ENCODE peak calls at places on chromosomes 5 and 9, in four cellular contexts. One of them, this sample, is unnamed.
A peak's percentile ranks its signal among the peaks of the same experiment; 100 is the strongest.

GRCh38 chr5:172641359-172642045 is 439 bp downstream of the NEURL1B start:
- DNase-seq in sigmoid colon: peak; percentile 74
- DNase-seq in IMR-90: no peak
- DNase-seq in hepatocyte: no peak
- DNase-seq in this sample: peak; percentile 63

GRCh38 chr9:32954642-32955041 is 46.8 kb downstream of the APTX start:
- DNase-seq in sigmoid colon: no peak
- DNase-seq in IMR-90: peak; percentile 63
- DNase-seq in hepatocyte: no peak
- DNase-seq in this sample: no peak

GRCh38 chr5:176822426-176823075 is 12.2 kb downstream of the UNC5A start:
- DNase-seq in sigmoid colon: no peak
- DNase-seq in IMR-90: no peak
- DNase-seq in hepatocyte: peak; percentile 47
- DNase-seq in this sample: no peak

GRCh38 chr5:133531634-133532033 is 80.7 kb downstream of the FSTL4 start:
- DNase-seq in sigmoid colon: no peak
- DNase-seq in IMR-90: peak; percentile 17
- DNase-seq in hepatocyte: no peak
- DNase-seq in this sample: no peak

GRCh38 chr9:278651-279050 is 64.0 kb downstream of the DOCK8 start:
- DNase-seq in sigmoid colon: no peak
- DNase-seq in IMR-90: no peak
- DNase-seq in hepatocyte: no peak
- DNase-seq in this sample: no peak

GRCh38 chr5:77133061-77133758 is 46.1 kb upstream of the ZBED3 start:
- DNase-seq in sigmoid colon: peak; percentile 82
- DNase-seq in IMR-90: peak; percentile 97
- DNase-seq in hepatocyte: peak; percentile 66
- DNase-seq in this sample: no peak

GRCh38 chr9:22035591-22036011 is 26.5 kb upstream of the CDKN2B start:
- DNase-seq in sigmoid colon: no peak
- DNase-seq in IMR-90: no peak
- DNase-seq in hepatocyte: no peak
- DNase-seq in this sample: no peak

GRCh38 chr9:37676411-37676830 is 25.7 kb downstream of the FRMPD1 start:
- DNase-seq in sigmoid colon: no peak
- DNase-seq in IMR-90: no peak
- DNase-seq in hepatocyte: no peak
- DNase-seq in this sample: no peak

GRCh38 chr9:130167927-130168326 is 4.3 kb upstream of the NCS1 start:
- DNase-seq in sigmoid colon: no peak
- DNase-seq in IMR-90: no peak
- DNase-seq in hepatocyte: peak; percentile 3
- DNase-seq in this sample: no peak

GRCh38 chr5:9082996-9083395 is 462.9 kb downstream of the SEMA5A start:
- DNase-seq in sigmoid colon: no peak
- DNase-seq in IMR-90: peak; percentile 18
- DNase-seq in hepatocyte: no peak
- DNase-seq in this sample: no peak

GRCh38 chr5:93580387-93581100 is 475 bp downstream of the NR2F1-AS1 start:
- DNase-seq in sigmoid colon: peak; percentile 73
- DNase-seq in IMR-90: peak; percentile 63
- DNase-seq in hepatocyte: no peak
- DNase-seq in this sample: no peak

GRCh38 chr5:176846335-176847140 is 36.2 kb downstream of the UNC5A start:
- DNase-seq in sigmoid colon: no peak
- DNase-seq in IMR-90: no peak
- DNase-seq in hepatocyte: peak; percentile 26
- DNase-seq in this sample: no peak

GRCh38 chr5:141392429-141393198 is at the start of gene PCDHGA8:
- DNase-seq in sigmoid colon: no peak
- DNase-seq in IMR-90: peak; percentile 49
- DNase-seq in hepatocyte: no peak
- DNase-seq in this sample: no peak

GRCh38 chr5:175873090-175873454 is 1.7 kb downstream of the CPLX2 start:
- DNase-seq in sigmoid colon: no peak
- DNase-seq in IMR-90: no peak
- DNase-seq in hepatocyte: peak; percentile 18
- DNase-seq in this sample: no peak

GRCh38 chr5:1563051-1563461 is 39.3 kb upstream of the LPCAT1 start:
- DNase-seq in sigmoid colon: no peak
- DNase-seq in IMR-90: no peak
- DNase-seq in hepatocyte: no peak
- DNase-seq in this sample: no peak

GRCh38 chr5:154366353-154366752 is 79.4 kb upstream of the SAP30L start:
- DNase-seq in sigmoid colon: no peak
- DNase-seq in IMR-90: peak; percentile 82
- DNase-seq in hepatocyte: no peak
- DNase-seq in this sample: no peak

GRCh38 chr5:24110019-24110615 is 534.7 kb downstream of the CDH10 start:
- DNase-seq in sigmoid colon: no peak
- DNase-seq in IMR-90: no peak
- DNase-seq in hepatocyte: peak; percentile 18
- DNase-seq in this sample: no peak

GRCh38 chr5:57316798-57317327 is 143.0 kb downstream of the GPBP1 start:
- DNase-seq in sigmoid colon: no peak
- DNase-seq in IMR-90: peak; percentile 100
- DNase-seq in hepatocyte: peak; percentile 74
- DNase-seq in this sample: no peak

GRCh38 chr5:180350711-180351110 is 2.4 kb downstream of the GFPT2 start:
- DNase-seq in sigmoid colon: no peak
- DNase-seq in IMR-90: no peak
- DNase-seq in hepatocyte: no peak
- DNase-seq in this sample: no peak

GRCh38 chr9:15696979-15697378 is 144.1 kb downstream of the CCDC171 start:
- DNase-seq in sigmoid colon: no peak
- DNase-seq in IMR-90: peak; percentile 36
- DNase-seq in hepatocyte: no peak
- DNase-seq in this sample: no peak

GRCh38 chr9:36664806-36665205 is 92.1 kb downstream of the MELK start:
- DNase-seq in sigmoid colon: no peak
- DNase-seq in IMR-90: no peak
- DNase-seq in hepatocyte: no peak
- DNase-seq in this sample: no peak

GRCh38 chr5:175749591-175749990 is 91.7 kb downstream of the HRH2 start:
- DNase-seq in sigmoid colon: no peak
- DNase-seq in IMR-90: no peak
- DNase-seq in hepatocyte: no peak
- DNase-seq in this sample: no peak

GRCh38 chr5:128084228-128085167 is 932 bp downstream of the SLC12A2 start:
- DNase-seq in sigmoid colon: peak; percentile 78
- DNase-seq in IMR-90: peak; percentile 37
- DNase-seq in hepatocyte: peak; percentile 51
- DNase-seq in this sample: peak; percentile 75

GRCh38 chr5:170280090-170280493 is 17.5 kb downstream of the LCP2 start:
- DNase-seq in sigmoid colon: peak; percentile 84
- DNase-seq in IMR-90: no peak
- DNase-seq in hepatocyte: no peak
- DNase-seq in this sample: no peak

GRCh38 chr5:113489299-113489698 is 1.0 kb upstream of the MCC start:
- DNase-seq in sigmoid colon: no peak
- DNase-seq in IMR-90: peak; percentile 99
- DNase-seq in hepatocyte: peak; percentile 57
- DNase-seq in this sample: no peak

GRCh38 chr5:96742519-96742918 is 65.2 kb downstream of the ERAP1 start:
- DNase-seq in sigmoid colon: no peak
- DNase-seq in IMR-90: no peak
- DNase-seq in hepatocyte: no peak
- DNase-seq in this sample: no peak

GRCh38 chr5:96745844-96746531 is 61.8 kb downstream of the ERAP1 start:
- DNase-seq in sigmoid colon: no peak
- DNase-seq in IMR-90: peak; percentile 39
- DNase-seq in hepatocyte: peak; percentile 23
- DNase-seq in this sample: no peak

GRCh38 chr5:96745025-96745424 is 62.7 kb downstream of the ERAP1 start:
- DNase-seq in sigmoid colon: no peak
- DNase-seq in IMR-90: no peak
- DNase-seq in hepatocyte: no peak
- DNase-seq in this sample: no peak

GRCh38 chr5:96743065-96743768 is 64.5 kb downstream of the ERAP1 start:
- DNase-seq in sigmoid colon: peak; percentile 58
- DNase-seq in IMR-90: peak; percentile 61
- DNase-seq in hepatocyte: no peak
- DNase-seq in this sample: no peak

GRCh38 chr5:96743805-96744559 is 63.8 kb downstream of the ERAP1 start:
- DNase-seq in sigmoid colon: no peak
- DNase-seq in IMR-90: no peak
- DNase-seq in hepatocyte: no peak
- DNase-seq in this sample: no peak
- H3K27ac ChIP-seq in sigmoid colon: peak overlapping the region; percentile 66
- H3K27ac ChIP-seq in IMR-90: no peak overlapping the region
- H3K27ac ChIP-seq in hepatocyte: peak overlapping the region; percentile 51
- H3K27ac ChIP-seq in this sample: no peak overlapping the region

GRCh38 chr9:132877818-132878694 is at the start of gene AK8:
- DNase-seq in sigmoid colon: peak; percentile 86
- DNase-seq in IMR-90: peak; percentile 66
- DNase-seq in hepatocyte: peak; percentile 92
- DNase-seq in this sample: peak; percentile 88
- H3K27ac ChIP-seq in sigmoid colon: peak within 1 kb of the TSS; percentile 88
- H3K27ac ChIP-seq in IMR-90: peak within 1 kb of the TSS; percentile 81
- H3K27ac ChIP-seq in hepatocyte: peak within 1 kb of the TSS; percentile 90
- H3K27ac ChIP-seq in this sample: peak within 1 kb of the TSS; percentile 87

GRCh38 chr9:93379051-93379450 is 72.4 kb upstream of the FAM120A start:
- DNase-seq in sigmoid colon: no peak
- DNase-seq in IMR-90: no peak
- DNase-seq in hepatocyte: no peak
- DNase-seq in this sample: no peak
- H3K27ac ChIP-seq in sigmoid colon: no peak overlapping the region
- H3K27ac ChIP-seq in IMR-90: no peak overlapping the region
- H3K27ac ChIP-seq in hepatocyte: no peak overlapping the region
- H3K27ac ChIP-seq in this sample: no peak overlapping the region

GRCh38 chr5:157109744-157110143 is 900 bp upstream of the HAVCR2 start:
- DNase-seq in sigmoid colon: no peak
- DNase-seq in IMR-90: no peak
- DNase-seq in hepatocyte: no peak
- DNase-seq in this sample: no peak
- H3K27ac ChIP-seq in sigmoid colon: peak overlapping the region; percentile 51
- H3K27ac ChIP-seq in IMR-90: no peak overlapping the region
- H3K27ac ChIP-seq in hepatocyte: no peak overlapping the region
- H3K27ac ChIP-seq in this sample: peak overlapping the region; percentile 79

GRCh38 chr5:116448450-116448849 is 126.2 kb downstream of the SEMA6A start:
- DNase-seq in sigmoid colon: no peak
- DNase-seq in IMR-90: no peak
- DNase-seq in hepatocyte: no peak
- DNase-seq in this sample: no peak
- H3K27ac ChIP-seq in sigmoid colon: no peak overlapping the region
- H3K27ac ChIP-seq in IMR-90: no peak overlapping the region
- H3K27ac ChIP-seq in hepatocyte: no peak overlapping the region
- H3K27ac ChIP-seq in this sample: no peak overlapping the region

DNA sequence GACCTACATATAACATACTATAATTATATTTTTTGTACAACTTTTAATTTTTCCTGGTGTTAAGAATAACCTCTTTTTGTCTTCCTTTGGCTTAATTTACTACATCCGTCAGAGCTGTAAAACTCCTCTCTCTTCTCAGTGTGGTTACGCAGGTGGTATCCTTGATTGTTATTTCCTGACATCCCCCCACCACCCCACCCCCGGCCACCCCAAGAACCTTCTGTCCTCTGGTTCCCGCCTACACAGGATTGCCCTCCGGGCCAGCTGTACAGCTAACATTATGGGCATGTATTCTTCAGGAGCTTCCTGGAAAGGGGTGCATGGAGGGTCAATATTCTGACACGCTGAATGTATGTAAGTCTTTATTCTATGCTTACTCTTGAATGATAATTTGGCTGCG is 13.0 kb upstream of the ANP32B start:
- DNase-seq in sigmoid colon: no peak
- DNase-seq in IMR-90: no peak
- DNase-seq in hepatocyte: no peak
- DNase-seq in this sample: no peak
- H3K27ac ChIP-seq in sigmoid colon: no peak overlapping the region
- H3K27ac ChIP-seq in IMR-90: no peak overlapping the region
- H3K27ac ChIP-seq in hepatocyte: no peak overlapping the region
- H3K27ac ChIP-seq in this sample: no peak overlapping the region

GRCh38 chr9:137275203-137275936 is 2.2 kb upstream of the TOR4A start:
- DNase-seq in sigmoid colon: peak; percentile 65
- DNase-seq in IMR-90: no peak
- DNase-seq in hepatocyte: peak; percentile 3
- DNase-seq in this sample: peak; percentile 68

GRCh38 chr9:137278061-137278912 is 761 bp downstream of the TOR4A start:
- DNase-seq in sigmoid colon: no peak
- DNase-seq in IMR-90: no peak
- DNase-seq in hepatocyte: peak; percentile 38
- DNase-seq in this sample: peak; percentile 80

GRCh38 chr9:137276757-137277328 is 683 bp upstream of the TOR4A start:
- DNase-seq in sigmoid colon: peak; percentile 91
- DNase-seq in IMR-90: peak; percentile 38
- DNase-seq in hepatocyte: peak; percentile 86
- DNase-seq in this sample: peak; percentile 91

GRCh38 chr9:137277329-137278041 is at the start of gene TOR4A:
- DNase-seq in sigmoid colon: peak; percentile 91
- DNase-seq in IMR-90: peak; percentile 86
- DNase-seq in hepatocyte: peak; percentile 91
- DNase-seq in this sample: peak; percentile 96

DNA sequence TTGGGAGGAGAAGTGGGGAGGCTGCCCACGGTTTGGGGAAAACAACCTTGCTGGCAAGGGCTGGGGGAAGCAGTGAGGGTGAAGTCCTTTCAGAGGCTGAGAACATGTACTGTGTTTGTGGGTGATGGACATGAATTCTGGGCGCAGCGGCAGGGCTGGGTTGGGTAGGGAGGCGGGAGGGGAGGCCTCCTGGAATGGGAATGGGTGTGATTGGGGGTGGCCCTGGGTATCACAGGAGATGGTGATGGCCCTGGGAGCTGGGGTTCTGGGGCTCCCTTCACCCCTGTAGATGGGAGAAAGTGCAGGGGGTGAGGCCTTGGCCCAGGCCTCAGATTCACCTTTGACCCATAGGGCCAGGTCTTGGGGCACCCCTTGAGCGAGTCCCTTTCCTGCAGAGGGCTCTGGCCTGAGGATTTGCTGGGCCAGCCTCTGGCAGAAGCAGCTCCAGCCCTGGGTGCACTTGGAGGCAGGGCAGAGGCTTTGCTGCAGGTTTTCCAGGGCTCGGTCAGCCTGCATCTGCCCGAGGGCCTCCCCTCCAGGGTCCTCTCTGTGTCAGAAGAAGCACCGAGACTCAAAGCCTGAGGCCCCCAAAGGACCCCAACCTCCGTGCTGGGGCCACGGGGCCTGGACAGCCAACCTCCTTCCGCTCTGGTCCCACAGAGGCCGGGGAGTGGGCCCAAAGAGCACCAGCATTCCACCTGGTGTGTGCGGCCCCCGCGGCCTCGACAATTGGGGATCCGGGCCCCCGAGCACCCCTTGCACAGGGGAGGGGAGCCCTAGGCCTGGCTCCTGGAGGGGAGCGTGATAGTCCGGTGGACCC is 1.4 kb upstream of the TOR4A start:
- DNase-seq in sigmoid colon: peak; percentile 62
- DNase-seq in IMR-90: no peak
- DNase-seq in hepatocyte: peak; percentile 3
- DNase-seq in this sample: peak; percentile 65
- H3K27ac ChIP-seq in sigmoid colon: peak overlapping the region; percentile 72
- H3K27ac ChIP-seq in IMR-90: peak overlapping the region; percentile 78
- H3K27ac ChIP-seq in hepatocyte: peak overlapping the region; percentile 49
- H3K27ac ChIP-seq in this sample: peak overlapping the region; percentile 95

This sample was measured in upper lobe of right lung.